ENCODE peak calls at places on chromosomes 4 and X, in four cellular contexts. W is GM12878, T is K562, M is HepG2. E is an unnamed sample.

GRCh38 chr4:167885872-167886271 is 206.5 kb upstream of the ANXA10 start:
- DNase-seq in W (no peak), T (no peak), M (no peak), E (no peak)

GRCh38 chr4:153107246-153107645 is 97.0 kb upstream of the TRIM2 start:
- DNase-seq in W (no peak), T (no peak), M (no peak), E (no peak)

GRCh38 chrX:22060451-22060940 is 28.4 kb downstream of the PHEX start:
- DNase-seq in W (no peak), T (no peak), M (no peak), E (no peak)

GRCh38 chr4:103011378-103012025 is 8.0 kb downstream of the SLC9B1 start:
- DNase-seq in W (no peak), T (peak), M (no peak), E (no peak)

GRCh38 chr4:102586644-102587021 is 85.5 kb downstream of the NFKB1 start:
- DNase-seq in W (peak), T (no peak), M (no peak), E (no peak)

GRCh38 chrX:131068945-131069719 is 11.0 kb downstream of the ARHGAP36 start:
- DNase-seq in W (no peak), T (peak), M (peak), E (peak)

GRCh38 chr4:23993373-23993772 is 103.5 kb upstream of the PPARGC1A start:
- DNase-seq in W (no peak), T (no peak), M (no peak), E (no peak)

GRCh38 chr4:27048350-27049100 is 187.9 kb downstream of the STIM2 start:
- DNase-seq in W (no peak), T (peak), M (no peak), E (peak)

GRCh38 chrX:38048886-38049285 is 42.5 kb downstream of the SYTL5 start:
- DNase-seq in W (no peak), T (no peak), M (no peak), E (no peak)

GRCh38 chrX:107753186-107753585 is 22.4 kb downstream of the TSC22D3 start:
- DNase-seq in W (no peak), T (no peak), M (no peak), E (no peak)

GRCh38 chrX:37958493-37959211 is 47.7 kb upstream of the SYTL5 start:
- DNase-seq in W (no peak), T (no peak), M (peak), E (no peak)

GRCh38 chr4:8472689-8473197 is 32.2 kb downstream of the TRMT44 start:
- DNase-seq in W (no peak), T (no peak), M (no peak), E (no peak)

GRCh38 chrX:123731987-123732678 is 719 bp downstream of the THOC2 start:
- DNase-seq in W (no peak), T (peak), M (no peak), E (peak)

GRCh38 chr4:5465529-5465928 is 242.8 kb downstream of the EVC2 start:
- DNase-seq in W (no peak), T (no peak), M (no peak), E (no peak)

GRCh38 chrX:65706041-65706828 is 38.8 kb downstream of the MSN start:
- DNase-seq in W (no peak), T (no peak), M (no peak), E (no peak)

GRCh38 chr4:99947608-99948007 is 1.2 kb upstream of the DNAJB14 start:
- DNase-seq in W (no peak), T (peak), M (no peak), E (no peak)

GRCh38 chr4:82776925-82777542 is 21.6 kb downstream of the SCD5 start:
- DNase-seq in W (no peak), T (no peak), M (no peak), E (no peak)

GRCh38 chr4:152328595-152328994 is 207.3 kb downstream of the FBXW7 start:
- DNase-seq in W (no peak), T (no peak), M (no peak), E (no peak)

GRCh38 chr4:176256921-176257320 is 12.1 kb downstream of the ASB5 start:
- DNase-seq in W (no peak), T (no peak), M (no peak), E (no peak)

GRCh38 chr4:35970366-35970960 is 273.9 kb downstream of the ARAP2 start:
- DNase-seq in W (no peak), T (no peak), M (no peak), E (no peak)

GRCh38 chr4:47122592-47123291 is 91.4 kb downstream of the GABRB1 start:
- DNase-seq in W (peak), T (peak), M (peak), E (peak)

GRCh38 chr4:139015948-139016451 is 419 bp downstream of the NOCT start:
- DNase-seq in W (no peak), T (peak), M (peak), E (peak)

GRCh38 chr4:166174717-166175510 is 301.9 kb downstream of the TLL1 start:
- DNase-seq in W (no peak), T (no peak), M (no peak), E (no peak)

GRCh38 chr4:52783069-52783468 is 31.8 kb upstream of the ERVMER34-1 start:
- DNase-seq in W (no peak), T (no peak), M (no peak), E (no peak)

GRCh38 chrX:124289443-124289842 is 43.0 kb upstream of the TEX13D start:
- DNase-seq in W (no peak), T (no peak), M (no peak), E (peak)

DNA sequence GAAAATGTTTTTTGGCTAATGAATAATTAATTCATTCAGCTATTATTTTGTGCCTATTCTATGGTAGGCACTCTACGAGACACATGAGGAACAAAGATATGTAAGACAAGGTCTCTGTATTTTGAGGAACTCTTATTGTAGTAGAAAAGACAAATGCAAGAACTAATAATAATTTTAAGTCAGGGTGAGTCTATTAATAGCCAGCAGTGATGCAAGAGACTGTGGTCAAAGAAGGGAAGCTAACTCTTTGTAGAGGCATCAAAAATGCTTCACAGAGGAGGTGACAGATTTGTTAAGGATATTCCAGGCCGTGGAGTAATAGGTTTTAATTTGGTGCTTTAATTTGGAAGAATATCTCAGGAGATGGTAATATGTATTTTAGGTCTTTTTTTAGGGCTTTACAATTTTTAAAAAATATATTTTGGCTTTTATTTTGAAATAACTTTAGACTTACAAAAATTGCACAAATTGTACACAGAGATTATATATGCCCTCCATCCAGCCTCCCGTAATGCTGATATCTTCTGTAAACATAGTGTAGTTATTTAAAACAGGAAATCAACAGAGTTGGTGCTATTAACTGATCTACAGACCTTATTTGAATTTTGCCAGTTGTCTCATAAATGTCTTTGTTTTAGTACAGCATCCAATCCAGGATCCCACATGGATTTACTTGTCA is 48.1 kb downstream of the DCLK2 start:
- DNase-seq in W (no peak), T (no peak), M (no peak), E (no peak)
- TF ChIP-seq JUNB in W (no peak), T (no peak), M (no peak), E (no peak)

GRCh38 chr4:15649914-15650545 is 5.1 kb downstream of the FBXL5 start:
- DNase-seq in W (peak), T (peak), M (peak), E (peak)
- H3K4me3 ChIP-seq in W (peak), T (no peak), M (no peak), E (no peak)

GRCh38 chr4:40564815-40565505 is 64.7 kb downstream of the RBM47 start:
- DNase-seq in W (no peak), T (no peak), M (no peak), E (peak)
- TF ChIP-seq POLR2AphosphoS5 in W (no peak), T (no peak), M (no peak), E (no peak)

GRCh38 chr4:62548765-62549164 is 1348.6 kb downstream of the ADGRL3 start:
- DNase-seq in W (no peak), T (no peak), M (no peak), E (no peak)

GRCh38 chr4:62544428-62544827 is 1344.3 kb downstream of the ADGRL3 start:
- DNase-seq in W (no peak), T (no peak), M (no peak), E (no peak)

GRCh38 chr4:62549601-62550000 is 1349.5 kb downstream of the ADGRL3 start:
- DNase-seq in W (no peak), T (no peak), M (no peak), E (no peak)

GRCh38 chr4:62550106-62550505 is 1350.0 kb downstream of the ADGRL3 start:
- DNase-seq in W (no peak), T (no peak), M (no peak), E (no peak)

GRCh38 chr4:62548108-62548524 is 1348.0 kb downstream of the ADGRL3 start:
- DNase-seq in W (no peak), T (no peak), M (peak), E (peak)
- TF ChIP-seq JUNB in W (no peak), T (no peak), M (no peak), E (no peak)

GRCh38 chr4:105230287-105230686 is 83.6 kb downstream of the TET2 start:
- DNase-seq in W (no peak), T (no peak), M (no peak), E (no peak)
- H3K4me3 ChIP-seq in W (no peak), T (no peak), M (no peak), E (no peak)

GRCh38 chr4:173415885-173416658 is 17.2 kb upstream of the SCRG1 start:
- DNase-seq in W (no peak), T (no peak), M (no peak), E (peak)
- TF ChIP-seq POLR2AphosphoS5 in W (no peak), T (no peak), M (no peak), E (no peak)

DNA sequence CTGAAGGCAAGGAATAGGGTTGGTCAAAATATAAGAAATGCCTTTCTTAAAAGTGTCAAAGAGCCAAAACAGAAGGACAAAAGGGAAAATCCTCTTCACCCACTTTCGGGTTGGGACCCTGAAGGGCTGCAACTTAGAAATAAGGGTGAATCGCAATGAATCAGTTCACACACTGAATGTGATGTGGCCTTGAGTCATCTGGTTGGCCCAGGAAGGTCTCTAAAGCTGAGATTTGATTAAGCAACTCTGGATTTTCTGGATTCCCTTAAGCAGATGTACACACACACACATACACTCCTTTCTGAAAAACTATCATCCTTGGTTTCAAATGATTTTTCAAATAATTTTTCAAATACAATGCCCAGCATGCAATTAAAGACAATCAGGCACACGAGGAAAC is 13.1 kb downstream of the TAB3 start:
- DNase-seq in W (no peak), T (no peak), M (peak), E (no peak)
- TF ChIP-seq JUNB in W (no peak), T (no peak), M (no peak), E (no peak)

GRCh38 chrX:30781711-30782444 is 107.2 kb downstream of the TAB3 start:
- DNase-seq in W (no peak), T (no peak), M (no peak), E (no peak)
- H3K4me3 ChIP-seq in W (no peak), T (no peak), M (no peak), E (no peak)

GRCh38 chr4:77652237-77652897 is 46.7 kb downstream of the CXCL13 start:
- DNase-seq in W (no peak), T (no peak), M (no peak), E (no peak)
- TF ChIP-seq POLR2AphosphoS5 in W (no peak), T (no peak), M (no peak), E (no peak)

DNA sequence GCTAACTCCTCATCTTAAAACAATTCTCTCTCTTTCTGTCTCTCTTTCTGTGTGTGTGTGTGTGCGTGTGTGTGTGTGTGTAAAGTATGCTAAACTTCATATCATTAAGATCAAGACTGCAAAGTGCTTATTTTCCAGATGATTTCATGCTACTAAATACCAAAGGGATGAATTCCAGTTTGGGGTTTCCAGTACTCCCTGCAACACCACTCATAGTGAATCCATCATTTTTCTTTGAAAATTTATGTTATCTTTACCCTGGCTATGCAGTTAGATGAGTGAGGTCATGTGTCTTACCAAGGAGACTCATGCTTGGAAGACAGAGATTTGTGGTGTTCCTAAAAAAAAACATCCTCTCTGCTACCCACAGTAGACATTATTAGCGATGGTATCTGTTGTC is 1952.8 kb upstream of the IGFBP7 start:
- DNase-seq in W (no peak), T (no peak), M (no peak), E (no peak)
- TF ChIP-seq JUNB in W (no peak), T (no peak), M (no peak), E (no peak)